ENCODE peak calls at places on chromosomes 7 and 10, in five cellular contexts. L is NAMALWA; X is T-helper 1 cell; V is stimulated activated CD4-positive, alpha-beta T cell treated with anti-CD3 and anti-CD28 coated beads, Interleukin-1b, Interleukin-23, amount 100 ng/mL, for 24 hours; N is CD8-positive, alpha-beta T cell. G is an unnamed sample.

GRCh38 chr10:57015595-57016303 is 654.7 kb upstream of the ZWINT start:
- DNase-seq in L (no peak), X (no peak), V (no peak), N (no peak), G (no peak)

GRCh38 chr10:102376901-102377300 is 18.6 kb upstream of the NFKB2 start:
- DNase-seq in L (no peak), X (no peak), V (no peak), N (no peak), G (no peak)

GRCh38 chr7:44289341-44290249 is 35.8 kb downstream of the CAMK2B start:
- DNase-seq in L (no peak), X (no peak), V (no peak), N (no peak), G (no peak)

GRCh38 chr7:148084138-148084537 is 506.4 kb upstream of the C7orf33 start:
- DNase-seq in L (peak; percentile 79), X (no peak), V (no peak), N (no peak), G (peak; percentile 27)

GRCh38 chr10:18005781-18006456 is 54.2 kb downstream of the SLC39A12 start:
- DNase-seq in L (no peak), X (no peak), V (no peak), N (no peak), G (no peak)

GRCh38 chr7:140521426-140521825 is 42.1 kb upstream of the MKRN1 start:
- DNase-seq in L (no peak), X (no peak), V (no peak), N (no peak), G (no peak)

GRCh38 chr10:50512743-50513416 is 110.9 kb downstream of the SGMS1 start:
- DNase-seq in L (no peak), X (no peak), V (no peak), N (no peak), G (no peak)

GRCh38 chr7:85940798-85941197 is 702.9 kb upstream of the GRM3 start:
- DNase-seq in L (no peak), X (no peak), V (no peak), N (no peak), G (no peak)

GRCh38 chr10:18196806-18197550 is 56.8 kb downstream of the CACNB2 start:
- DNase-seq in L (no peak), X (no peak), V (no peak), N (no peak), G (no peak)

GRCh38 chr10:69061305-69062161 is 26.4 kb upstream of the SRGN start:
- DNase-seq in L (no peak), X (no peak), V (no peak), N (peak; percentile 73), G (peak; percentile 47)

GRCh38 chr7:151491859-151492258 is 27.8 kb downstream of the RHEB start:
- DNase-seq in L (no peak), X (no peak), V (no peak), N (no peak), G (peak; percentile 51)

GRCh38 chr7:133853706-133854276 is 273.3 kb upstream of the LRGUK start:
- DNase-seq in L (peak; percentile 81), X (no peak), V (no peak), N (no peak), G (peak; percentile 47)

GRCh38 chr7:69804962-69805361 is 206.7 kb downstream of the AUTS2 start:
- DNase-seq in L (no peak), X (no peak), V (no peak), N (no peak), G (no peak)

GRCh38 chr10:133379801-133380666 is 972 bp downstream of the PAOX start:
- DNase-seq in L (no peak), X (no peak), V (no peak), N (no peak), G (no peak)

GRCh38 chr7:116441534-116441933 is 58.0 kb upstream of the CAV2 start:
- DNase-seq in L (no peak), X (no peak), V (no peak), N (no peak), G (no peak)

GRCh38 chr10:32333849-32334248 is 13.1 kb downstream of the EPC1 start:
- DNase-seq in L (no peak), X (no peak), V (no peak), N (no peak), G (no peak)

G was measured in HepG2.